ENCODE peak calls at places on chromosomes 7 and 10, in seven cellular contexts. A is A549, D is aorta, Z is IMR-90, Q is mammary epithelial cell, I is thoracic aorta, E is HCT116. Y is an unnamed sample.

GRCh38 chr10:77192402-77192801 is 445.2 kb downstream of the KCNMA1 start:
- DNase-seq in A (no peak), D (no peak), Z (peak; percentile 47), Q (no peak), I (no peak), E (no peak), Y (no peak)

GRCh38 chr10:101323495-101323894 is 30.5 kb upstream of the BTRC start:
- DNase-seq in A (no peak), D (no peak), Z (no peak), Q (no peak), I (no peak), E (no peak), Y (no peak)

GRCh38 chr10:23386052-23386451 is 41.5 kb upstream of the C10orf67 start:
- DNase-seq in A (no peak), D (no peak), Z (no peak), Q (no peak), I (no peak), E (no peak), Y (no peak)

GRCh38 chr7:101428093-101428866 is 65.6 kb downstream of the COL26A1 start:
- DNase-seq in A (no peak), D (no peak), Z (no peak), Q (no peak), I (no peak), E (no peak), Y (no peak)

GRCh38 chr10:33416209-33416608 is 81.7 kb upstream of the NRP1 start:
- DNase-seq in A (no peak), D (no peak), Z (no peak), Q (no peak), I (no peak), E (no peak), Y (no peak)

GRCh38 chr7:2732959-2733584 is 45.1 kb downstream of the AMZ1 start:
- DNase-seq in A (no peak), D (no peak), Z (peak; percentile 41), Q (no peak), I (peak; percentile 31), E (no peak), Y (no peak)

GRCh38 chr7:101271021-101271420 is 26.1 kb upstream of the FIS1 start:
- DNase-seq in A (no peak), D (no peak), Z (no peak), Q (no peak), I (no peak), E (no peak), Y (peak; percentile 61)

GRCh38 chr10:118501637-118502440 is 93.6 kb downstream of the PRLHR start:
- DNase-seq in A (peak; percentile 44), D (no peak), Z (no peak), Q (peak; percentile 98), I (no peak), E (no peak), Y (no peak)

GRCh38 chr7:134752006-134752760 is 27.3 kb upstream of the CALD1 start:
- DNase-seq in A (no peak), D (no peak), Z (peak; percentile 71), Q (peak; percentile 62), I (no peak), E (no peak), Y (no peak)

GRCh38 chr7:102146989-102147388 is 139.7 kb upstream of the SH2B2 start:
- DNase-seq in A (no peak), D (no peak), Z (peak; percentile 54), Q (no peak), I (no peak), E (no peak), Y (no peak)

GRCh38 chr7:155213385-155213784 is 84.3 kb upstream of the INSIG1 start:
- DNase-seq in A (peak; percentile 21), D (peak; percentile 73), Z (peak; percentile 75), Q (no peak), I (no peak), E (no peak), Y (no peak)

GRCh38 chr10:117537436-117537903 is 5.1 kb upstream of the EMX2 start:
- DNase-seq in A (peak; percentile 25), D (no peak), Z (no peak), Q (no peak), I (no peak), E (no peak), Y (peak; percentile 62)

GRCh38 chr7:84455788-84456187 is 261.2 kb upstream of the SEMA3A start:
- DNase-seq in A (no peak), D (no peak), Z (peak; percentile 30), Q (peak; percentile 1), I (no peak), E (no peak), Y (no peak)

GRCh38 chr10:90138844-90139243 is 437.5 kb downstream of the KIF20B start:
- DNase-seq in A (peak; percentile 14), D (no peak), Z (no peak), Q (no peak), I (no peak), E (no peak), Y (peak; percentile 15)
- H3K4me1 ChIP-seq in A (no peaks in the 10 kb centered on the region), D (no peaks in the 10 kb centered on the region), Z (no peaks in the 10 kb centered on the region), Q (no peaks in the 10 kb centered on the region), I (no peaks in the 10 kb centered on the region), E (no peaks in the 10 kb centered on the region), Y (no peaks in the 10 kb centered on the region)

DNA sequence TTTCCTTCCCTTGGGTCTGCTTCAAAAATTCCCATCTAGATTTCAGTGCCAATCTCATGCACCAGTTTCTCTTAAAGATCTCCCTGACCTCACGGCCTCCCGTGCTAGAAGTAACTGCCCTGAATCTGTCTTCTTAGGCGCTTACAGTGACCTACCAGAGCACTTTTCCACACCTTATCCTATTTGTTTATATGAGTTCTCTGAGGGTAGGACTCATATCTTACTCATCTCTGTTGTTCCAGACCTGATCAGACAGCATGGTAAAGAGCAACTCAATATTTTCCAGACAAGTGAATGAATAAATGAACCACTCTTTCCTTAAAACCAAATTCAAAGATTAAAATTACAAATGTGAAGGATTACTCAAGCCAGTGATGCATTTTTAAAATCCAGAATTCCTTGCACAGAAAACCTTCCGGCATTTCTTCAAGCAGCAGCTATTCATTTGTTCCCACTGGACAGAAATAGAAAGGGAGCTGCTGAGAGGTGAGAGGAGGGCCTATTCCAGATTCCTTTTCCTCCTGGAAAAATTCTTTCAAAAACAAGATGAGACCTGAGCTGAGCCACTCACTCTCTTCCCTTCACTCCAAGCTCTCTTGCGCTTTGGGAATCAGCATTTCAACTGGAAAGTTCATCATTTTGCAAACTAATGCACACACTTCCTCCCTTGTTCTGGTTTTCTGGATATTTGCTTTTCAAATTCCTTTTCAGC is 94.6 kb downstream of the ELMO1 start:
- DNase-seq in A (no peak), D (no peak), Z (no peak), Q (no peak), I (no peak), E (no peak), Y (no peak)
- H3K4me1 ChIP-seq in A (peaks cover 8% of the 10 kb centered on the region), D (no peaks in the 10 kb centered on the region), Z (no peaks in the 10 kb centered on the region), Q (no peaks in the 10 kb centered on the region), I (peaks cover 52% of the 10 kb centered on the region), E (no peaks in the 10 kb centered on the region), Y (no peaks in the 10 kb centered on the region)

GRCh38 chr7:6402041-6402440 is 45.7 kb downstream of the DAGLB start:
- DNase-seq in A (no peak), D (no peak), Z (no peak), Q (no peak), I (no peak), E (no peak), Y (no peak)

GRCh38 chr7:6395898-6396582 is 51.7 kb downstream of the DAGLB start:
- DNase-seq in A (no peak), D (no peak), Z (no peak), Q (no peak), I (no peak), E (no peak), Y (no peak)

GRCh38 chr7:6399351-6399750 is 48.4 kb downstream of the DAGLB start:
- DNase-seq in A (no peak), D (no peak), Z (no peak), Q (no peak), I (no peak), E (no peak), Y (no peak)

GRCh38 chr7:6401536-6401935 is 46.2 kb downstream of the DAGLB start:
- DNase-seq in A (no peak), D (no peak), Z (no peak), Q (no peak), I (no peak), E (no peak), Y (no peak)

DNA sequence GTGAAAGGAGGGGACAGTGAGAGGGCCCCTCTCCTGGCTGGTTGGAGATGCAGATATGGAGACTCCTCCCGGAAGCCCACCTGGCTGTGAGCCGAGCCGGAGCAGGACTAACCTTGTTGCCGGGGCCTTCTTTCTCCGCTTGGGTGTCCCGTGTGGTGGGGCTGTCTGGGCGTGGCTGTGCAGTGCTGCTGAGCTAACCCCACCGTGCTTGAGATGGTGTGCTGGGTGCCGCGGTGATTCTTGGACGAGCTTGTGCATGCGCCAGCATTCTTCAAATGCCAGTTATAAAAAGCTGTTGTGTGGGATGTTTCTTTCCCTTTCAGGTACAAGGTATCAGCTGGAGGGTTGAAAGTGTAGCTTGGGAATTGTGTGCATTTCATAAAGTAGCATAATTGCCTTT is 48.8 kb downstream of the DAGLB start:
- DNase-seq in A (no peak), D (no peak), Z (no peak), Q (peak; percentile 80), I (no peak), E (no peak), Y (no peak)
- H3K4me1 ChIP-seq in A (peaks cover 28% of the 10 kb centered on the region), D (no peaks in the 10 kb centered on the region), Z (peaks cover 5% of the 10 kb centered on the region), Q (peaks cover 45% of the 10 kb centered on the region), I (peaks cover 42% of the 10 kb centered on the region), E (peaks cover 10% of the 10 kb centered on the region), Y (no peaks in the 10 kb centered on the region)

GRCh38 chr10:102670065-102670400 is 25.8 kb downstream of the TRIM8 start:
- DNase-seq in A (no peak), D (no peak), Z (no peak), Q (no peak), I (no peak), E (no peak), Y (no peak)

GRCh38 chr10:102670871-102671434 is 26.7 kb downstream of the TRIM8 start:
- DNase-seq in A (no peak), D (peak; percentile 38), Z (no peak), Q (no peak), I (no peak), E (no peak), Y (no peak)

GRCh38 chr10:102672822-102673200 is 28.5 kb downstream of the TRIM8 start:
- DNase-seq in A (no peak), D (peak; percentile 56), Z (no peak), Q (no peak), I (no peak), E (no peak), Y (no peak)

GRCh38 chr10:102668312-102669110 is 24.2 kb downstream of the TRIM8 start:
- DNase-seq in A (no peak), D (peak; percentile 56), Z (no peak), Q (no peak), I (no peak), E (no peak), Y (no peak)

DNA sequence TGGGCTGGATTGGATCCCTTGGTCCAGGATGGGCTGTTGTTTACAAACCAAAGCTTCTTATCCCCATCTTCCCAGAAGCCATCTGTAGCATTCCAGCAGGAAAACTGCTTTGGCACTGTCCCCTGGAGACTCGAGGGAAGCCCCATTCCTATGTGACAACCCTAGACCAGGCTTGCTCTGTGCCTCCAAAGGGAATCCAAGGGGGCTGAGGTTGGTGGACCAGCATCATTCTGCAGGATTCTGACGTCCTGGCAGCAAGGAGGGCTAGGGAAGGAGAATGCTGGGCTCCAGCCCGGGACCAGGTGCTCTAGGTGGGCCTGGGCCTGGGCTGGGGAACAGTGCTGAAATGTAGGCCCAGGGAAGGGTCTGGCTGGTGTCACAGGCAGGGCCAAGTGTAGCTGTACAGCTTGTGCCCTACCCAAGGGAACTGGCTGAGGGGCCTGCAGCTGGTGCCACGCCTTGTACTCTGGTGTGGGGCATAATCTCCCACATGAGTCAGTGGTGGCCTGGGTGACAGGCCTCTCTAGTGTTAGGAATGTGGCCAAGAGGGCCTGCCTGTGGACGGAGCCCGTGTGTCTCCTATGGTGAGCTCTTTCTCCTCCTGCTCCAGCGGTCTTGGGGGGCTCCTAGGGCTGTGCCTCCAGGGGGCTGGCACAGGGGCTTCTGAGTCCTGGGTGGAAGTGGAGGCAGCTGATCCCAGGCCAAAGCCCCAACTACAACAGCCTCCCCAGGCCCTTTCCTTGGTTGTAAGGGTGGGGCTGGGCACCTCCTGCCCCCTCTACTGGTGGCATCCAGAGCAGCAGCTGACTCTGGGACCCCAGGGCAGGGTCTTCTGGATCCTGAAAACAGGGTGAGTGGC is 25.2 kb downstream of the TRIM8 start:
- DNase-seq in A (peak; percentile 34), D (peak; percentile 83), Z (peak; percentile 43), Q (peak; percentile 47), I (peak; percentile 34), E (peak; percentile 35), Y (no peak)
- H3K4me1 ChIP-seq in A (peaks cover 30% of the 10 kb centered on the region), D (no peaks in the 10 kb centered on the region), Z (peaks cover 23% of the 10 kb centered on the region), Q (peaks cover 26% of the 10 kb centered on the region), I (peaks cover 26% of the 10 kb centered on the region), E (peaks cover 23% of the 10 kb centered on the region), Y (peaks cover 9% of the 10 kb centered on the region)

Y was measured in HAP-1.